ENCODE peak calls at places on chromosomes 5 and 9, in six cellular contexts. Q is cardiac muscle cell, S is fibroblast of villous mesenchyme, Z is EL, L is heart right ventricle, A is Right ventricle myocardium superior. J is an unnamed sample.

GRCh38 chr9:37412431-37413151 is 9.9 kb upstream of the GRHPR start:
- DNase-seq in Q (peak), A (no peak), L (no peak), S (peak), Z (peak), J (no peak)

GRCh38 chr5:164146223-164146622 is 640.8 kb downstream of the MAT2B start:
- DNase-seq in L (no peak), S (no peak), A (no peak), Q (no peak), Z (no peak), J (no peak)

GRCh38 chr9:35616681-35617459 is 1.3 kb downstream of the CD72 start:
- DNase-seq in Q (peak), L (peak), Z (peak), S (peak), A (peak), J (no peak)

GRCh38 chr5:171537463-171537862 is 118.0 kb downstream of the FGF18 start:
- DNase-seq in Z (peak), Q (no peak), A (no peak), L (no peak), S (peak), J (no peak)

GRCh38 chr9:34190996-34191892 is 12.4 kb downstream of the UBAP1 start:
- DNase-seq in S (peak), L (no peak), Q (peak), Z (peak), A (no peak), J (no peak)

GRCh38 chr5:133220851-133221674 is 169.2 kb downstream of the HSPA4 start:
- DNase-seq in L (no peak), Z (peak), S (peak), A (no peak), Q (peak), J (no peak)

GRCh38 chr9:102779341-102779740 is 215.8 kb upstream of the CYLC2 start:
- DNase-seq in Z (no peak), L (no peak), A (no peak), S (no peak), Q (no peak), J (no peak)

GRCh38 chr5:143201589-143201988 is 201.9 kb downstream of the NR3C1 start:
- DNase-seq in L (no peak), Z (no peak), A (no peak), Q (peak), S (peak), J (peak)

GRCh38 chr9:121675969-121676822 is 24.8 kb downstream of the DAB2IP start:
- DNase-seq in S (no peak), Q (no peak), L (no peak), A (peak), Z (no peak), J (no peak)

GRCh38 chr9:133342570-133342969 is 5.4 kb downstream of the MED22 start:
- DNase-seq in L (no peak), Q (no peak), Z (no peak), A (no peak), S (no peak), J (no peak)

GRCh38 chr9:124683043-124683442 is 88.1 kb downstream of the NR6A1 start:
- DNase-seq in S (no peak), Z (no peak), L (no peak), A (no peak), Q (no peak), J (no peak)

GRCh38 chr5:112885001-112885400 is 23.9 kb downstream of the SRP19 start:
- DNase-seq in A (no peak), L (no peak), S (no peak), Q (no peak), Z (no peak), J (no peak)

GRCh38 chr5:169265888-169266287 is 35.1 kb downstream of the SLIT3 start:
- DNase-seq in Q (no peak), Z (peak), L (no peak), A (no peak), S (peak), J (no peak)

GRCh38 chr9:89730715-89731114 is 125.9 kb downstream of the GADD45G start:
- DNase-seq in S (no peak), Q (no peak), L (no peak), A (peak), Z (no peak), J (no peak)

GRCh38 chr5:172452398-172453205 is 1.7 kb downstream of the SH3PXD2B start:
- DNase-seq in L (no peak), S (peak), A (no peak), Z (peak), Q (peak), J (peak)

GRCh38 chr5:40172721-40173120 is 507.0 kb upstream of the PTGER4 start:
- DNase-seq in A (no peak), S (peak), Q (no peak), L (no peak), Z (no peak), J (no peak)

GRCh38 chr9:100573655-100574260 is 4.1 kb upstream of the CAVIN4 start:
- DNase-seq in Z (no peak), L (no peak), A (no peak), Q (no peak), S (no peak), J (no peak)

GRCh38 chr5:54764691-54765090 is 220.7 kb downstream of the ESM1 start:
- DNase-seq in A (no peak), Z (peak), Q (peak), S (no peak), L (no peak), J (no peak)

GRCh38 chr9:85377751-85378289 is 363.9 kb downstream of the AGTPBP1 start:
- DNase-seq in Q (no peak), A (no peak), Z (no peak), L (no peak), S (no peak), J (no peak)

GRCh38 chr9:92120138-92120537 is 4.9 kb upstream of the SPTLC1 start:
- DNase-seq in S (no peak), Z (no peak), A (no peak), L (no peak), Q (no peak), J (no peak)

GRCh38 chr5:175230299-175230698 is 213.7 kb downstream of the DRD1 start:
- DNase-seq in A (no peak), S (no peak), L (no peak), Q (no peak), Z (peak), J (no peak)

GRCh38 chr9:82532504-82532903 is 530.4 kb downstream of the RASEF start:
- DNase-seq in L (no peak), Z (peak), A (no peak), S (no peak), Q (peak), J (no peak)

GRCh38 chr5:32508806-32509805 is 64.6 kb upstream of the ZFR start:
- DNase-seq in S (no peak), A (no peak), Q (peak), L (no peak), Z (peak), J (no peak)

GRCh38 chr9:82191082-82191481 is 202.5 kb downstream of the SPATA31D1 start:
- DNase-seq in Q (peak), S (no peak), Z (no peak), A (no peak), L (no peak), J (no peak)

GRCh38 chr9:14482856-14483255 is 168.9 kb upstream of the NFIB start:
- DNase-seq in A (no peak), L (no peak), S (no peak), Q (no peak), Z (no peak), J (no peak)

GRCh38 chr9:129182625-129183494 is 4.8 kb upstream of the IER5L start:
- DNase-seq in L (peak), A (peak), S (peak), Q (peak), Z (no peak), J (no peak)

GRCh38 chr5:61055434-61056006 is 106.7 kb downstream of the SMIM15 start:
- DNase-seq in A (no peak), Q (peak), L (no peak), S (peak), Z (peak), J (peak)

GRCh38 chr5:38509185-38509584 is 47.3 kb downstream of the LIFR start:
- DNase-seq in L (no peak), Q (peak), S (peak), A (no peak), Z (peak), J (no peak)